ENCODE peak calls at places on chromosomes 7 and 10, in seven cellular contexts. E, A, F, O, W, J and I are unnamed samples.

GRCh38 chr10:4144802-4145201 is 359.8 kb upstream of the KLF6 start:
- DNase-seq in F (no peak), J (no peak), W (peak; percentile 46), E (no peak), O (no peak), A (peak; percentile 63), I (no peak)

GRCh38 chr7:130345106-130345505 is 490 bp downstream of the CPA5 start:
- DNase-seq in O (no peak), F (no peak), A (no peak), J (no peak), E (no peak), W (no peak), I (no peak)

GRCh38 chr10:125061557-125062243 is 98.7 kb downstream of the CTBP2 start:
- DNase-seq in E (no peak), A (no peak), O (no peak), J (no peak), W (no peak), F (no peak), I (no peak)

GRCh38 chr7:157670490-157671357 is 333.9 kb downstream of the DNAJB6 start:
- DNase-seq in E (no peak), F (no peak), W (no peak), O (no peak), J (no peak), A (no peak), I (no peak)

GRCh38 chr10:8674230-8674629 is 619.7 kb downstream of the GATA3 start:
- DNase-seq in O (no peak), F (no peak), J (no peak), E (no peak), A (no peak), W (peak; percentile 25), I (no peak)

GRCh38 chr10:58424176-58424575 is 39.0 kb downstream of the TFAM start:
- DNase-seq in O (no peak), E (no peak), W (no peak), F (no peak), A (peak; percentile 11), J (no peak), I (no peak)

GRCh38 chr10:3354171-3354570 is 181.6 kb upstream of the PITRM1 start:
- DNase-seq in F (no peak), A (no peak), W (no peak), J (no peak), O (no peak), E (no peak), I (no peak)

GRCh38 chr10:99433378-99434020 is 3.1 kb upstream of the GOT1 start:
- DNase-seq in J (no peak), A (peak; percentile 32), F (no peak), O (no peak), E (no peak), W (no peak), I (no peak)

GRCh38 chr7:77536017-77536412 is 1.1 kb upstream of the PTPN12 start:
- DNase-seq in A (no peak), J (no peak), W (no peak), F (no peak), O (no peak), E (no peak), I (no peak)

GRCh38 chr10:73529089-73529832 is 33.4 kb upstream of the PPP3CB start:
- DNase-seq in E (peak; percentile 82), F (peak; percentile 23), J (peak; percentile 56), A (peak; percentile 87), W (peak; percentile 53), O (peak; percentile 3), I (peak; percentile 48)

GRCh38 chr7:7323352-7323751 is 141.0 kb downstream of the C1GALT1 start:
- DNase-seq in J (no peak), W (no peak), F (no peak), O (no peak), E (no peak), A (no peak), I (peak; percentile 36)

GRCh38 chr10:71921319-71922027 is 42.7 kb upstream of the CHST3 start:
- DNase-seq in A (peak; percentile 42), J (no peak), F (no peak), E (no peak), W (no peak), O (no peak), I (no peak)

GRCh38 chr10:117454502-117454901 is 79.3 kb upstream of the PDZD8 start:
- DNase-seq in W (no peak), E (no peak), J (no peak), F (no peak), O (no peak), A (peak; percentile 68), I (no peak)

GRCh38 chr10:5089869-5090268 is 4.3 kb upstream of the AKR1C3 start:
- DNase-seq in E (peak; percentile 18), F (peak; percentile 3), O (no peak), A (peak; percentile 63), J (no peak), W (peak; percentile 77), I (no peak)

GRCh38 chr7:42350801-42351200 is 113.8 kb upstream of the GLI3 start:
- DNase-seq in W (no peak), O (no peak), J (no peak), F (no peak), A (peak; percentile 23), E (no peak), I (no peak)

GRCh38 chr7:23696916-23697441 is 13.0 kb upstream of the STK31 start:
- DNase-seq in F (peak; percentile 70), A (peak; percentile 58), W (peak; percentile 29), O (peak; percentile 32), E (peak; percentile 74), J (peak; percentile 22), I (no peak)

GRCh38 chr7:131103997-131104396 is 223.7 kb upstream of the MKLN1 start:
- DNase-seq in E (no peak), A (peak; percentile 90), F (no peak), J (no peak), W (peak; percentile 68), O (no peak), I (no peak)

GRCh38 chr10:124357583-124357930 is 61.2 kb downstream of the OAT start:
- DNase-seq in F (no peak), A (no peak), E (no peak), J (no peak), O (no peak), W (no peak), I (no peak)

GRCh38 chr10:14953452-14954000 is 370 bp downstream of the DCLRE1C start:
- DNase-seq in O (no peak), E (peak; percentile 56), W (peak; percentile 60), A (peak; percentile 83), J (no peak), F (no peak), I (peak; percentile 25)

GRCh38 chr7:98211221-98211675 is at the start of gene BHLHA15:
- DNase-seq in A (peak; percentile 17), O (no peak), E (peak; percentile 96), J (peak; percentile 78), W (no peak), F (no peak), I (no peak)

GRCh38 chr10:78548369-78548985 is 514.8 kb downstream of the RPS24 start:
- DNase-seq in W (no peak), E (peak; percentile 23), O (no peak), F (no peak), J (no peak), A (no peak), I (no peak)

GRCh38 chr10:36313142-36313541 is 671.0 kb upstream of the FZD8 start:
- DNase-seq in J (no peak), O (no peak), W (no peak), A (no peak), E (no peak), F (no peak), I (no peak)

GRCh38 chr7:150400779-150401423 is 21.8 kb downstream of the ZNF775 start:
- DNase-seq in A (no peak), W (no peak), F (no peak), J (no peak), O (no peak), E (no peak), I (no peak)

GRCh38 chr7:71835056-71835455 is 577.1 kb downstream of the CALN1 start:
- DNase-seq in W (no peak), A (no peak), E (no peak), F (no peak), J (no peak), O (no peak), I (no peak)

GRCh38 chr7:139487366-139488080 is 4.0 kb upstream of the KLRG2 start:
- DNase-seq in A (no peak), O (no peak), J (no peak), E (no peak), F (no peak), W (no peak), I (no peak)

GRCh38 chr7:99004781-99005500 is 126.6 kb downstream of the TRRAP start:
- DNase-seq in W (no peak), J (no peak), O (no peak), A (no peak), E (no peak), F (no peak), I (no peak)

GRCh38 chr7:12777257-12777656 is 89.8 kb downstream of the ARL4A start:
- DNase-seq in A (no peak), W (no peak), J (no peak), O (no peak), E (no peak), F (no peak), I (no peak)

GRCh38 chr7:116569737-116570136 is 44.9 kb downstream of the CAV1 start:
- DNase-seq in J (no peak), W (peak; percentile 89), F (no peak), E (no peak), A (peak; percentile 95), O (no peak), I (no peak)

GRCh38 chr10:120953897-120954296 is 102.7 kb downstream of the WDR11 start:
- DNase-seq in J (no peak), F (no peak), E (no peak), A (no peak), W (peak; percentile 49), O (no peak), I (no peak)

GRCh38 chr7:133742709-133743538 is 384.2 kb upstream of the LRGUK start:
- DNase-seq in E (peak; percentile 10), W (peak; percentile 16), O (no peak), J (no peak), F (no peak), A (peak; percentile 57), I (no peak)

GRCh38 chr10:60914676-60915075 is 29.3 kb downstream of the RHOBTB1 start:
- DNase-seq in A (peak; percentile 86), O (no peak), W (no peak), E (no peak), J (no peak), F (no peak), I (no peak)

GRCh38 chr7:155213385-155213784 is 84.3 kb upstream of the INSIG1 start:
- DNase-seq in W (no peak), J (no peak), O (no peak), E (no peak), F (no peak), A (peak; percentile 91), I (no peak)

GRCh38 chr7:46767071-46767470 is 814.8 kb downstream of the TNS3 start:
- DNase-seq in E (no peak), J (no peak), O (no peak), F (no peak), W (no peak), A (no peak), I (no peak)